ENCODE peak calls at places on chromosome 1, in nine cellular contexts. A is tibial artery; F is A172; D is T-helper 2 cell; Q is activated T-cell treated with anti-CD3 and anti-CD28 coated beads, Interleukin-2, amount 50 U/mL, for 1 hour; H is astrocyte of the spinal cord; G is glutamatergic neuron; W is midbrain; C is MV-4-11. I is an unnamed sample.

GRCh38 chr1:64471218-64471719 is 1.3 kb downstream of the CACHD1 start:
- DNase-seq in A (peak), F (no peak), D (no peak), Q (peak), H (peak), G (peak), W (peak), C (no peak), I (no peak)

GRCh38 chr1:152869808-152870419 is 8.2 kb upstream of the SMCP start:
- DNase-seq in A (peak), F (peak), D (peak), Q (peak), H (peak), G (peak), W (peak), C (peak), I (peak)

GRCh38 chr1:240672132-240672811 is 60.3 kb upstream of the GREM2 start:
- DNase-seq in A (no peak), F (no peak), D (no peak), Q (no peak), H (no peak), G (no peak), W (no peak), C (no peak), I (no peak)

GRCh38 chr1:114746450-114747121 is 11.2 kb downstream of the CSDE1 start:
- DNase-seq in A (no peak), F (no peak), D (no peak), Q (no peak), H (no peak), G (no peak), W (no peak), C (no peak), I (no peak)

GRCh38 chr1:81158592-81158991 is 642.1 kb upstream of the ADGRL2 start:
- DNase-seq in A (no peak), F (no peak), D (no peak), Q (no peak), H (no peak), G (no peak), W (no peak), C (no peak), I (no peak)

GRCh38 chr1:12677565-12677964 is 33.7 kb downstream of the AADACL4 start:
- DNase-seq in A (peak), F (no peak), D (no peak), Q (no peak), H (no peak), G (no peak), W (peak), C (no peak), I (no peak)

GRCh38 chr1:48775817-48776399 is 783 bp downstream of the BEND5 start:
- DNase-seq in A (no peak), F (no peak), D (no peak), Q (no peak), H (no peak), G (no peak), W (no peak), C (no peak), I (no peak)

GRCh38 chr1:91791103-91791502 is 94.8 kb downstream of the TGFBR3 start:
- DNase-seq in A (no peak), F (no peak), D (no peak), Q (no peak), H (no peak), G (no peak), W (no peak), C (no peak), I (no peak)

GRCh38 chr1:115332813-115333608 is 5.0 kb downstream of the NGF start:
- DNase-seq in A (peak), F (peak), D (no peak), Q (no peak), H (peak), G (no peak), W (no peak), C (peak), I (no peak)

GRCh38 chr1:29912413-29912812 is 676.1 kb downstream of the PTPRU start:
- DNase-seq in A (no peak), F (no peak), D (no peak), Q (no peak), H (peak), G (no peak), W (no peak), C (peak), I (no peak)

GRCh38 chr1:7531562-7532340 is 239.3 kb upstream of the VAMP3 start:
- DNase-seq in A (no peak), F (no peak), D (no peak), Q (no peak), H (no peak), G (no peak), W (no peak), C (no peak), I (no peak)

GRCh38 chr1:1411626-1412025 is 4.5 kb upstream of the MRPL20 start:
- DNase-seq in A (no peak), F (no peak), D (no peak), Q (no peak), H (no peak), G (no peak), W (no peak), C (no peak), I (no peak)

GRCh38 chr1:1402081-1402900 is 3.2 kb upstream of the CCNL2 start:
- DNase-seq in A (no peak), F (peak), D (no peak), Q (no peak), H (peak), G (peak), W (no peak), C (peak), I (no peak)

GRCh38 chr1:22543679-22544078 is 19.6 kb upstream of the EPHA8 start:
- DNase-seq in A (no peak), F (no peak), D (no peak), Q (no peak), H (no peak), G (no peak), W (no peak), C (no peak), I (no peak)